ENCODE peak calls at places on chromosomes 5 and 9, in nine cellular contexts. F is heart right ventricle; H is GM18507; N is amygdala; O is HTR-8/SVneo; J is stimulated activated CD8-positive, alpha-beta memory T cell treated with anti-CD3 and anti-CD28 coated beads, Interleukin-2, amount 100 ng/mL, for 48 hours; Y is NCI-H1105; B is skeletal muscle cell; K is NCI-H1694. M is an unnamed sample.

GRCh38 chr5:152592416-152592815 is 187.3 kb upstream of the NMUR2 start:
- DNase-seq in O (no peak), N (no peak), H (no peak), Y (no peak), J (no peak), B (no peak), F (no peak), K (no peak), M (no peak)

GRCh38 chr5:58462623-58463230 is 2.8 kb upstream of the PLK2 start:
- DNase-seq in N (no peak), Y (no peak), H (no peak), B (no peak), F (no peak), K (peak; percentile 29), O (peak; percentile 37), J (no peak), M (no peak)

GRCh38 chr9:128121924-128122808 is 5.4 kb downstream of the PTGES2 start:
- DNase-seq in H (no peak), N (no peak), O (no peak), K (no peak), F (peak; percentile 6), Y (no peak), B (no peak), J (no peak), M (no peak)

GRCh38 chr5:40074801-40075200 is 604.9 kb upstream of the PTGER4 start:
- DNase-seq in H (no peak), N (no peak), O (no peak), J (no peak), K (no peak), Y (no peak), B (no peak), F (no peak), M (no peak)

GRCh38 chr5:115398726-115399125 is 102.3 kb upstream of the CCDC112 start:
- DNase-seq in K (no peak), F (no peak), H (no peak), N (no peak), O (no peak), Y (no peak), J (no peak), B (peak; percentile 84), M (no peak)

GRCh38 chr5:14364576-14365472 is 216.8 kb upstream of the OTULINL start:
- DNase-seq in Y (no peak), B (no peak), O (peak; percentile 27), H (no peak), N (no peak), J (no peak), F (no peak), K (no peak), M (no peak)

GRCh38 chr9:129491486-129491855 is 129.4 kb downstream of the C9orf50 start:
- DNase-seq in J (no peak), O (no peak), B (no peak), N (no peak), K (no peak), Y (no peak), H (no peak), F (peak; percentile 56), M (no peak)

GRCh38 chr5:120803282-120803681 is 339.2 kb downstream of the PRR16 start:
- DNase-seq in N (no peak), J (no peak), H (no peak), B (no peak), F (no peak), K (peak; percentile 3), O (peak; percentile 15), Y (no peak), M (no peak)

GRCh38 chr5:4372481-4372880 is 767.6 kb upstream of the ADAMTS16 start:
- DNase-seq in H (no peak), J (no peak), F (no peak), O (no peak), N (no peak), Y (no peak), B (no peak), K (no peak), M (no peak)

GRCh38 chr5:72497823-72498222 is 9.4 kb downstream of the ZNF366 start:
- DNase-seq in B (no peak), J (no peak), N (no peak), Y (no peak), F (no peak), O (no peak), H (no peak), K (no peak), M (no peak)

GRCh38 chr9:114363424-114363823 is 24.4 kb downstream of the AKNA start:
- DNase-seq in H (no peak), J (no peak), O (no peak), F (no peak), B (no peak), K (no peak), Y (no peak), N (no peak), M (no peak)

GRCh38 chr5:158313739-158314464 is 455.0 kb upstream of the CLINT1 start:
- DNase-seq in B (no peak), N (no peak), Y (no peak), K (no peak), H (no peak), F (no peak), O (no peak), J (no peak), M (no peak)

GRCh38 chr5:8366296-8366695 is 497.3 kb downstream of the MTRR start:
- DNase-seq in J (no peak), F (no peak), Y (no peak), H (no peak), O (no peak), N (no peak), B (no peak), K (no peak), M (no peak)

M was measured in HS-27A.